ENCODE peak calls at places on chromosomes 13 and 19, in six cellular contexts. L is psoas muscle, R is fibroblast of villous mesenchyme, Q is OCI-LY7, Z is fibroblast of lung, A is astrocyte of the cerebellum. X is an unnamed sample.

GRCh38 chr19:10718205-10719196 is 622 bp downstream of the DNM2 start:
- DNase-seq in L (peak; percentile 77), R (peak; percentile 47), Q (peak; percentile 63), Z (peak; percentile 21), A (no peak), X (no peak)

GRCh38 chr19:32691952-32692726 is 518 bp downstream of the NUDT19 start:
- DNase-seq in L (peak; percentile 85), R (peak; percentile 69), Q (peak; percentile 41), Z (peak; percentile 72), A (no peak), X (no peak)

GRCh38 chr19:2603320-2603719 is 99.2 kb downstream of the GNG7 start:
- DNase-seq in L (peak; percentile 73), R (peak; percentile 45), Q (no peak), Z (peak; percentile 30), A (peak; percentile 77), X (no peak)

GRCh38 chr19:45901432-45901903 is 945 bp downstream of the MYPOP start:
- DNase-seq in L (no peak), R (peak; percentile 66), Q (no peak), Z (peak; percentile 46), A (no peak), X (no peak)

GRCh38 chr13:79225487-79226232 is 180.4 kb downstream of the RBM26 start:
- DNase-seq in L (no peak), R (peak; percentile 6), Q (no peak), Z (no peak), A (no peak), X (no peak)

GRCh38 chr13:36673838-36674326 is at the start of gene SERTM1:
- DNase-seq in L (peak; percentile 40), R (peak; percentile 4), Q (no peak), Z (no peak), A (no peak), X (peak; percentile 16)

GRCh38 chr19:53652476-53652875 is 20.7 kb downstream of the DPRX start:
- DNase-seq in L (no peak), R (no peak), Q (no peak), Z (no peak), A (no peak), X (no peak)

GRCh38 chr19:44649578-44650145 is 6.0 kb downstream of the PVR start:
- DNase-seq in L (no peak), R (no peak), Q (no peak), Z (no peak), A (no peak), X (no peak)

GRCh38 chr19:29785955-29786589 is 25.7 kb upstream of the CCNE1 start:
- DNase-seq in L (no peak), R (no peak), Q (peak; percentile 11), Z (no peak), A (no peak), X (no peak)

GRCh38 chr19:54014920-54015560 is 23.6 kb downstream of the CACNG6 start:
- DNase-seq in L (no peak), R (no peak), Q (no peak), Z (no peak), A (no peak), X (no peak)

GRCh38 chr19:46324277-46324676 is 22.6 kb upstream of the PPP5C start:
- DNase-seq in L (no peak), R (no peak), Q (no peak), Z (no peak), A (no peak), X (no peak)

GRCh38 chr13:27997904-27998522 is 9.5 kb upstream of the URAD start:
- DNase-seq in L (no peak), R (peak; percentile 34), Q (peak; percentile 66), Z (peak; percentile 34), A (no peak), X (no peak)
- TF ChIP-seq CTCF in L (no peak), R (peak; percentile 53), Q (peak; percentile 89), Z (peak; percentile 45), A (peak; percentile 51), X (peak; percentile 62)

GRCh38 chr19:36573020-36573947 is at the start of gene ZNF529:
- DNase-seq in L (peak; percentile 90), R (peak; percentile 94), Q (peak; percentile 94), Z (peak; percentile 91), A (peak; percentile 66), X (peak; percentile 75)

GRCh38 chr19:36572593-36573019 is 486 bp downstream of the ZNF529 start:
- DNase-seq in L (no peak), R (no peak), Q (no peak), Z (no peak), A (no peak), X (no peak)

GRCh38 chr19:36573948-36574726 is 1.0 kb upstream of the ZNF529 start:
- DNase-seq in L (no peak), R (no peak), Q (no peak), Z (peak; percentile 28), A (no peak), X (peak; percentile 32)

GRCh38 chr19:36577271-36577996 is 4.3 kb upstream of the ZNF529 start:
- DNase-seq in L (no peak), R (no peak), Q (no peak), Z (no peak), A (no peak), X (no peak)

DNA sequence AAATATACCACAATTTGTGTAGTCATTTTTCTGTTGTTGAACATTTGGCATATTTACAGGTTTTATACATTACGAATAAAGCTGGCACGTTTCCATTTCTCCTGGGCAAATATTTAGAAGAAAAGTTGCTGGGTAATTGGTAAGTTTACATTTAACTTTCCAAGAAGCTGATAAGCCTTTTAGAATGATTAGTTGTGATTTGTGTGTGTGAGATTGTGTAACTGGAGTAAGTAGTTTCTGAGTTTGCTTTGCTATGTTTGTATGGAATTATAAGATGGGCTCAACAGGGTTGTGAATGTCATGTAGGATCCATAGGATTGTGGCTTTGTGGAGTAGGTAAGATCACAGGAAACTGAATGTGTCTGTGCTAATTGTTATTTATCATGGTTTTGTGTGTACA is 1.7 kb upstream of the ZNF529 start:
- DNase-seq in L (no peak), R (no peak), Q (no peak), Z (peak; percentile 23), A (no peak), X (no peak)
- H3K4me3 ChIP-seq in L (peak overlapping the region; percentile 97), R (peak overlapping the region; percentile 77), Q (peak overlapping the region; percentile 91), Z (peak overlapping the region; percentile 92), A (no peak overlapping the region), X (peak overlapping the region; percentile 98)

DNA sequence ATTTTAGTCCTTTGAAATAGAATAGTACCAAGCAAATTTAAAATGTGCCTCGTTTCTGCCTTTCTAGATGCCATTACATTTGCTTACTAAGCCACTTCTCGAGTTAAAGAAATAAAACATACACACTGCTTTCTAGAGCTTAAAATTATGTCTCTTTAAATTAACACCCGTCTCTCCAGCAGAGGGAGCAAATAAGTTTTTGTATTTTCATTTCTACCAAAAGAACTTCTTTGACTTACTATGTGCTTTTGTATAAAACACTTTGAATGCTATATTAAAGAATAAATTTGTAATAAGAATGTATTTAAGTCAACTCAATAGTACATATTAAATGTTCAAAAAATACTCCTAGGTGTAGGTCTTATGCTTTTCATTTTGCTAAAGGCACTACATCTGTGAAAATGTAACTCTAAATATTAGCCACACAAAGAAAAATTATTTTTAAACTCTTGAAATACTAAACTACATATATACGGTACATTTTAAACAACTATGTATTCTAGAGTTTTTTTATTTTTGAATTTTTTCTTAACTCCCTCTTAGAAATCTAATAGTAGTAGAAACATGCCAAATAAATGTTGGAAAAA is 269.3 kb upstream of the MIR17HG start:
- DNase-seq in L (no peak), R (no peak), Q (peak; percentile 53), Z (peak; percentile 29), A (peak; percentile 6), X (no peak)
- TF ChIP-seq CTCF in L (peak; percentile 4), R (no peak), Q (no peak), Z (peak; percentile 41), A (peak; percentile 26), X (peak; percentile 41)

DNA sequence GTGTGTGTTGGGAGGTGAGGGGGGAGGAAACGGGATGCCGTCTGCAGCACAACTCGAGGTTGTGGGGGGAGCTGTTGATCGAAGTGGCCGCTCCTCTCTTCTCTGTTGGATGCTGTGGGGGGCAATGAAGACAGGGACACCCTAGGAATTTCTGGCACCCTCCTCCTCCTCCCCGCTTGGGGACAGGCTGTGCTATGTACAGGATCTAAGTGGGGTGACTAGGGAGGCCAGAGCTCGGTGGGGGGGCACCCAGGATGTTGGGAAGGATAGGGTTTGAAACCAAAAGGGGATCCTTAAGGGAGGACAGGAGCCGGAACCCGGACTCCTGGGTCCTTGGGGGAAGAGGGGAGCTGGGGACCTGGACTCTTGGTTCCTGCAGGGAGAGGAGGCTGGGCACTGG is 2.0 kb downstream of the GRIN2D start:
- DNase-seq in L (no peak), R (no peak), Q (no peak), Z (no peak), A (no peak), X (no peak)
- H3K4me3 ChIP-seq in L (no peak overlapping the region), R (no peak overlapping the region), Q (no peak overlapping the region), Z (no peak overlapping the region), A (no peak overlapping the region), X (no peak overlapping the region)

GRCh38 chr13:107124129-107124718 is 556.3 kb upstream of the ARGLU1 start:
- DNase-seq in L (no peak), R (no peak), Q (peak; percentile 29), Z (peak; percentile 47), A (peak; percentile 11), X (no peak)
- TF ChIP-seq CTCF in L (peak; percentile 49), R (peak; percentile 40), Q (peak; percentile 76), Z (peak; percentile 49), A (peak; percentile 36), X (peak; percentile 53)

GRCh38 chr13:24747248-24748151 is 16.5 kb upstream of the RNF17 start:
- DNase-seq in L (no peak), R (peak; percentile 16), Q (no peak), Z (peak; percentile 22), A (no peak), X (no peak)
- H3K4me3 ChIP-seq in L (peak overlapping the region; percentile 56), R (peak overlapping the region; percentile 41), Q (no peak overlapping the region), Z (no peak overlapping the region), A (peak overlapping the region; percentile 34), X (peak overlapping the region; percentile 15)

X was measured in retinal pigment epithelial cell.